ENCODE peak calls at places on chromosomes 12 and 14, in seven cellular contexts. Q is GM04503; S is AG09319; V is activated CD4-positive, alpha-beta T cell treated with anti-CD3 and anti-CD28 coated beads for 24 hours; I is anterior cingulate cortex; F is right lobe of liver; B is RWPE1. P is an unnamed sample.

GRCh38 chr14:60215127-60215444 is 33.9 kb upstream of the PPM1A start:
- DNase-seq in B (no peak), V (no peak), I (no peak), S (no peak), F (no peak), Q (no peak), P (no peak)

GRCh38 chr14:91373591-91374245 is 43.9 kb downstream of the CCDC88C start:
- DNase-seq in S (no peak), Q (no peak), F (no peak), I (no peak), B (no peak), V (peak), P (no peak)

GRCh38 chr12:60394680-60395079 is 798.9 kb downstream of the SLC16A7 start:
- DNase-seq in F (no peak), I (no peak), B (peak), S (peak), Q (peak), V (no peak), P (no peak)

GRCh38 chr12:127570793-127571360 is 696.1 kb upstream of the TMEM132C start:
- DNase-seq in V (no peak), S (peak), B (no peak), Q (no peak), I (no peak), F (no peak), P (no peak)

GRCh38 chr14:69291396-69291795 is 31.4 kb downstream of the GALNT16 start:
- DNase-seq in F (no peak), S (no peak), B (no peak), Q (no peak), V (no peak), I (no peak), P (no peak)

GRCh38 chr12:1634590-1635191 is 5.7 kb downstream of the WNT5B start:
- DNase-seq in S (no peak), V (peak), I (peak), Q (no peak), B (peak), F (peak), P (peak)

GRCh38 chr12:11958216-11959091 is 112.3 kb upstream of the BCL2L14 start:
- DNase-seq in F (no peak), V (peak), S (peak), B (peak), I (no peak), Q (peak), P (no peak)

GRCh38 chr12:124472690-124473279 is 94.6 kb downstream of the NCOR2 start:
- DNase-seq in Q (no peak), S (no peak), B (no peak), V (no peak), I (no peak), F (no peak), P (peak)

GRCh38 chr12:77510985-77511384 is 319.7 kb upstream of the NAV3 start:
- DNase-seq in F (no peak), I (no peak), S (no peak), B (no peak), Q (no peak), V (no peak), P (no peak)

GRCh38 chr12:132458441-132459225 is 31.3 kb upstream of the FBRSL1 start:
- DNase-seq in S (no peak), F (no peak), I (no peak), Q (no peak), B (no peak), V (no peak), P (peak)

GRCh38 chr12:27535318-27535717 is 11.3 kb downstream of the PPFIBP1 start:
- DNase-seq in F (no peak), B (no peak), V (no peak), Q (no peak), S (no peak), I (no peak), P (no peak)

GRCh38 chr12:32365473-32366064 is 33.8 kb upstream of the FGD4 start:
- DNase-seq in B (peak), V (peak), F (peak), I (peak), Q (peak), S (peak), P (no peak)

GRCh38 chr12:1836241-1836803 is 16.0 kb downstream of the LRTM2 start:
- DNase-seq in Q (no peak), V (no peak), S (no peak), B (no peak), F (no peak), I (no peak), P (no peak)

GRCh38 chr12:52280319-52280795 is 5.9 kb downstream of the KRT86 start:
- DNase-seq in V (no peak), F (no peak), Q (peak), S (peak), B (peak), I (no peak), P (peak)

GRCh38 chr12:64608901-64609542 is 1.3 kb upstream of the RASSF3 start:
- DNase-seq in V (no peak), F (no peak), B (peak), S (no peak), Q (no peak), I (no peak), P (no peak)

GRCh38 chr14:56036353-56036752 is 81.9 kb upstream of the PELI2 start:
- DNase-seq in I (no peak), V (no peak), B (no peak), Q (no peak), F (no peak), S (peak), P (no peak)

GRCh38 chr14:22871962-22872832 is 657 bp downstream of the LRP10 start:
- DNase-seq in F (peak), Q (peak), B (peak), I (peak), V (peak), S (peak), P (peak)

GRCh38 chr14:74459289-74459946 is 33.4 kb upstream of the SYNDIG1L start:
- DNase-seq in I (no peak), B (peak), V (no peak), S (peak), F (no peak), Q (no peak), P (peak)

GRCh38 chr12:25322918-25323773 is 72.4 kb upstream of the KRAS start:
- DNase-seq in S (no peak), B (no peak), F (no peak), Q (no peak), V (no peak), I (no peak), P (no peak)

GRCh38 chr14:72965249-72965648 is 39.0 kb downstream of the DCAF4 start:
- DNase-seq in F (no peak), Q (no peak), V (no peak), B (peak), S (no peak), I (no peak), P (no peak)

GRCh38 chr12:10384191-10384590 is 5.7 kb downstream of the KLRK1 start:
- DNase-seq in B (no peak), I (no peak), F (no peak), Q (no peak), V (no peak), S (no peak), P (no peak)